ENCODE peak calls at places on chromosomes 16 and 17, in nine cellular contexts. P is mesendoderm, A is fibroblast of lung, Z is SK-N-SH, Q is endothelial cell of umbilical vein, T is astrocyte, H is PC-3, M is mesenchymal stem cell, F is PC-9. V is an unnamed sample.

GRCh38 chr17:37045271-37045946 is 96.7 kb downstream of the AATF start:
- DNase-seq in F (no peak), Z (no peak), M (no peak), A (no peak), Q (no peak), P (no peak), T (no peak), H (no peak), V (no peak)

GRCh38 chr16:48393843-48394703 is 8.9 kb upstream of the SIAH1 start:
- DNase-seq in Q (no peak), A (peak; percentile 58), M (no peak), F (no peak), H (no peak), P (no peak), T (peak; percentile 46), Z (peak; percentile 67), V (peak; percentile 32)

GRCh38 chr16:46629331-46629843 is 8.2 kb upstream of the SHCBP1 start:
- DNase-seq in Q (peak; percentile 36), P (peak; percentile 80), M (peak; percentile 74), Z (peak; percentile 56), H (peak; percentile 74), F (peak; percentile 48), A (peak; percentile 49), T (peak; percentile 40), V (peak; percentile 50)

GRCh38 chr17:11638700-11639265 is 40.5 kb downstream of the DNAH9 start:
- DNase-seq in Q (no peak), M (no peak), A (no peak), H (no peak), F (no peak), P (no peak), T (no peak), Z (no peak), V (no peak)

GRCh38 chr17:7712111-7712771 is 5.3 kb upstream of the DNAH2 start:
- DNase-seq in H (no peak), Q (no peak), P (peak; percentile 36), Z (peak; percentile 70), A (no peak), T (no peak), F (no peak), M (no peak), V (no peak)

GRCh38 chr17:50117202-50118040 is 12.5 kb downstream of the SAMD14 start:
- DNase-seq in H (peak; percentile 85), F (no peak), T (peak; percentile 46), Q (peak; percentile 60), Z (no peak), M (peak; percentile 74), A (peak; percentile 70), P (peak; percentile 88), V (peak; percentile 42)

GRCh38 chr16:50680907-50681885 is at the start of gene SNX20:
- DNase-seq in Q (no peak), P (no peak), T (no peak), H (no peak), Z (no peak), A (no peak), M (no peak), F (no peak), V (no peak)

GRCh38 chr16:76964464-76965154 is 226.4 kb upstream of the MON1B start:
- DNase-seq in F (no peak), P (no peak), H (peak; percentile 44), T (no peak), M (no peak), Z (no peak), Q (no peak), A (no peak), V (no peak)

GRCh38 chr16:22898874-22899348 is 84.9 kb downstream of the HS3ST2 start:
- DNase-seq in Z (peak; percentile 73), P (peak; percentile 93), A (peak; percentile 33), Q (peak; percentile 74), M (peak; percentile 35), T (peak; percentile 21), H (peak; percentile 55), F (peak; percentile 63), V (peak; percentile 67)

GRCh38 chr16:72552675-72553074 is 380.7 kb upstream of the PMFBP1 start:
- DNase-seq in T (no peak), H (no peak), M (no peak), Q (no peak), P (no peak), F (no peak), A (no peak), Z (no peak), V (no peak)

GRCh38 chr16:89071686-89072182 is 21.9 kb upstream of the ACSF3 start:
- DNase-seq in P (no peak), Q (no peak), A (no peak), H (no peak), F (no peak), T (no peak), M (no peak), Z (peak; percentile 54), V (no peak)

GRCh38 chr17:43028221-43028861 is 3.3 kb downstream of the RND2 start:
- DNase-seq in M (no peak), P (no peak), H (no peak), A (no peak), Z (no peak), F (no peak), T (no peak), Q (no peak), V (no peak)
- H3K4me2 ChIP-seq in M (no peak overlapping the region), P (no peak overlapping the region), H (no peak overlapping the region), A (no peak overlapping the region), Z (no peak overlapping the region), F (no peak overlapping the region), T (no peak overlapping the region), Q (no peak overlapping the region), V (no peak overlapping the region)

GRCh38 chr17:17205368-17206148 is 575 bp downstream of the PLD6 start:
- DNase-seq in H (peak; percentile 71), A (peak; percentile 52), Z (peak; percentile 80), M (no peak), T (peak; percentile 30), Q (peak; percentile 41), F (peak; percentile 51), P (no peak), V (peak; percentile 38)

GRCh38 chr17:17204635-17205231 is 1.4 kb downstream of the PLD6 start:
- DNase-seq in M (no peak), P (no peak), F (no peak), H (no peak), Z (no peak), Q (no peak), T (no peak), A (no peak), V (no peak)

GRCh38 chr17:17203173-17203730 is 2.9 kb downstream of the PLD6 start:
- DNase-seq in H (no peak), Q (no peak), A (no peak), Z (no peak), M (no peak), T (no peak), F (no peak), P (no peak), V (no peak)

GRCh38 chr17:17201907-17202306 is 4.2 kb downstream of the PLD6 start:
- DNase-seq in F (no peak), M (no peak), T (no peak), H (no peak), A (no peak), Q (no peak), Z (no peak), P (no peak), V (no peak)

DNA sequence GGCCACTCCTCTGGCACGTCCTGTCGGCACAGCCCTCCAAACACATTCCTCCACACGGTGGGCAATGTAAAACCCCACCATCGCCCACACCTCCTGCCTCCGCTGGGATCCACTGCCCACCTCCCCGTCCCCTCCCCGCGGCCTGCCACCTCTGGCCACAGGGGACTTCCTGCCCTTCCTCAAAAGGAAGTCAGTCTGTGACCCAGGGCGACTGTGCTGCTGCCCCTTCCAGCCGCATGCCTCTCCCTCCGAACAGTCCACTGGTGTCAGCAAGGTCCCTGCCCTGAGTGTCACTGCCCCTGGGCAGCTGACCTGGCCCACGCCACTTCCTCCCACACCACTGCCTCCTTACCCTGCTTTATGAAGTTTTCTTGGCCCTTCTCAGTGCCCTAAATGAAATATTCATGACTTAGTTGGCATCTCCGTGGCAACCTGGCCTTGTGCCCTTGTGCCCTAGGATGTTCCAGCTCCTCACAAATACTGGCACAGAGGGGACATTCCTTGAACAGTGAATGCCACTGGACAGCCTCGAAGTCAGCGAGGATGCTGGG is 2.0 kb downstream of the PLD6 start:
- DNase-seq in H (no peak), T (no peak), Q (no peak), F (no peak), P (no peak), M (no peak), Z (no peak), A (no peak), V (no peak)
- H3K4me2 ChIP-seq in H (peak overlapping the region; percentile 99), T (peak overlapping the region; percentile 93), Q (no peak overlapping the region), F (peak overlapping the region; percentile 100), P (no peak overlapping the region), M (no peak overlapping the region), Z (peak overlapping the region; percentile 99), A (peak overlapping the region; percentile 90), V (no peak overlapping the region)

DNA sequence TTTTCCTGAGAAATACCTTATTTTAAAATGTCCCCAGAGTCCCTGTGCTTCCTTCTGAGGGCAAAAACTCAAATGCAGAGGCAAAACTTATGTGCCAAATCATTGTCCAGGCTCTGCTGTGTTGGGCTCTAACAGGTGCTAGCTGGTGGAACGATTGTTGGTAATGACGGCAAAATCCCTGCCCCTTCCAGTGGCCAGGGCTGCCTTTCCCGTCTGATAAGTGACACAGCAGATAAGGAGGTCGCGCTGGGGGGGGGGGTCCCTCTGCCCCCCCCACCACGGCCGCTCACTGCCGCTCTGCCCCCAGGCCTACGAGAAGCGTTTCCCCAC is 29.1 kb downstream of the SEC14L5 start:
- DNase-seq in F (no peak), Q (no peak), H (no peak), Z (no peak), A (no peak), M (no peak), T (no peak), P (no peak), V (no peak)
- H3K4me2 ChIP-seq in F (no peak overlapping the region), Q (no peak overlapping the region), H (no peak overlapping the region), Z (no peak overlapping the region), A (no peak overlapping the region), M (no peak overlapping the region), T (no peak overlapping the region), P (peak overlapping the region; percentile 20), V (no peak overlapping the region)

GRCh38 chr16:30846649-30847402 is 47.1 kb downstream of the BCL7C start:
- DNase-seq in M (no peak), A (no peak), T (no peak), Q (no peak), F (no peak), Z (no peak), P (peak; percentile 39), H (no peak), V (no peak)

GRCh38 chr16:30843501-30843900 is 50.4 kb downstream of the BCL7C start:
- DNase-seq in Z (no peak), M (no peak), H (no peak), Q (no peak), P (no peak), T (no peak), A (no peak), F (no peak), V (no peak)

GRCh38 chr16:30842971-30843370 is 50.9 kb downstream of the BCL7C start:
- DNase-seq in Z (no peak), A (no peak), F (no peak), M (no peak), P (no peak), Q (no peak), H (no peak), T (no peak), V (no peak)

GRCh38 chr16:30844671-30845449 is 49.0 kb downstream of the BCL7C start:
- DNase-seq in T (peak; percentile 55), Z (peak; percentile 73), P (peak; percentile 93), M (peak; percentile 87), H (peak; percentile 81), F (peak; percentile 81), Q (peak; percentile 81), A (peak; percentile 74), V (peak; percentile 68)

DNA sequence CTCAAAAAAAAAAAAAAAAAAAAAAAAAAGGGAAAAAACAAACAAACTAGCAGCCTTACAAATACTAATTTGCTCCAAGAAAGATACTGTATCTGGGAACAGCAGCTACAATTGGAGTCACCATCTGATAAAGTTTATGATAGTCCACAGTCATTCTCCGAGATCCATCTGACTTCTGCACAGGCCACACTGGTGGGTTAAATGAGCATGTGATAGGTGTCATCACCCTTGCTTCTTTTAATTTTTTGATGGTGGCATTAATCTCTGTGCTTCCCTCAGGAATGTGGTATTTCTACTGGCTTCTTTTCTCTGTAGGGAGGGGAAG is 49.6 kb downstream of the BCL7C start:
- DNase-seq in Q (no peak), P (no peak), A (no peak), T (no peak), H (no peak), Z (no peak), M (no peak), F (no peak), V (no peak)
- H3K4me2 ChIP-seq in Q (no peak overlapping the region), P (no peak overlapping the region), A (no peak overlapping the region), T (no peak overlapping the region), H (no peak overlapping the region), Z (no peak overlapping the region), M (no peak overlapping the region), F (no peak overlapping the region), V (no peak overlapping the region)

V was measured in mammary epithelial cell.